ENCODE peak calls at places on chromosomes 7 and 10, in six cellular contexts. P, D, Z, L, T and I are unnamed samples.

GRCh38 chr10:124688889-124689670 is 55.1 kb downstream of the FAM53B start:
- DNase-seq in Z (peak), T (no peak), D (no peak), P (peak), L (no peak), I (no peak)

GRCh38 chr7:36348256-36348655 is 41.4 kb upstream of the ANLN start:
- DNase-seq in D (no peak), T (peak), Z (no peak), P (no peak), L (peak), I (no peak)

GRCh38 chr10:105840288-105840770 is 1199.2 kb downstream of the SORCS3 start:
- DNase-seq in T (no peak), P (no peak), Z (no peak), D (no peak), L (no peak), I (no peak)

GRCh38 chr10:119333146-119333792 is 125.9 kb downstream of the GRK5 start:
- DNase-seq in L (peak), T (peak), P (no peak), D (no peak), Z (no peak), I (no peak)

GRCh38 chr7:132760241-132760616 is 184.0 kb upstream of the PLXNA4 start:
- DNase-seq in D (no peak), Z (no peak), P (no peak), L (no peak), T (peak), I (no peak)

GRCh38 chr7:148162808-148163207 is 427.8 kb upstream of the C7orf33 start:
- DNase-seq in T (no peak), P (no peak), D (no peak), Z (no peak), L (no peak), I (no peak)

GRCh38 chr7:129729511-129729910 is 118.0 kb downstream of the NRF1 start:
- DNase-seq in T (no peak), Z (no peak), P (no peak), L (no peak), D (no peak), I (no peak)

GRCh38 chr7:106792233-106792926 is 72.7 kb upstream of the PIK3CG start:
- DNase-seq in P (no peak), T (peak), D (no peak), Z (no peak), L (no peak), I (no peak)

GRCh38 chr7:129169171-129169643 is 19.2 kb upstream of the SMO start:
- DNase-seq in T (peak), L (no peak), Z (peak), P (no peak), D (no peak), I (no peak)

GRCh38 chr10:24351883-24352778 is 143.2 kb downstream of the KIAA1217 start:
- DNase-seq in D (no peak), Z (no peak), P (no peak), L (peak), T (no peak), I (no peak)

GRCh38 chr10:87817873-87818504 is at the start of gene ATAD1:
- DNase-seq in L (peak), Z (peak), P (peak), T (peak), D (peak), I (peak)
- TF ChIP-seq CTCF in L (peak), Z (peak), P (peak), T (peak), D (no peak), I (peak)

DNA sequence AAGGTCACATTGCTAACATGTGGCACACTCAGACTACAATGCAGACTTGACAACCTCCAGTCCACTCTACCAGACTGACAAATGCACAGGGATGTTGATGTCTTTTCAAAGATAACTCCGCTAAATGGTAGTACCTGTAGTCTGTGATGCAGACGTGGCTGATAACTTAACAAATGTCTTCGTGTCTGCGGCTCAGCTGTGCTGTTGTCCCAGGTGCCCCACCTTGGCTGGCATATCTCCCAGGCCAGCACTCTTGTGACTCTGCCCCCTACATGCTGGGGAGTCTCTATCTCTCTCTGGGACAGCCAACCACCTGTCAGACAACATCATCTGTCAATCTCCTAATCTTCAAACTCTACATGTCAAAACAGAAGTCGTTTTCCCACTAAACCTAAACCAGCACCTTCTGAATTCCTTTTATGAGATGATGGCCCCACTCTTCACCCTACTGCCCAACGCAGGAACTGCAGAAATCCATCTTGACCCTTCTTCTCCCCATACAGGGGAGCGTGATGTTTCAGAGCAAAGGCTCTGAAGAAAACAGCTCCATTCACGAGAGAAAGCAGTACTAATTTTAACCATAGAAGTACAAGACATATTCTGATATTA is 156.4 kb downstream of the USP6NL start:
- DNase-seq in T (no peak), L (no peak), D (no peak), Z (no peak), P (no peak), I (peak)
- TF ChIP-seq CTCF in T (no peak), L (no peak), D (peak), Z (no peak), P (no peak), I (no peak)

DNA sequence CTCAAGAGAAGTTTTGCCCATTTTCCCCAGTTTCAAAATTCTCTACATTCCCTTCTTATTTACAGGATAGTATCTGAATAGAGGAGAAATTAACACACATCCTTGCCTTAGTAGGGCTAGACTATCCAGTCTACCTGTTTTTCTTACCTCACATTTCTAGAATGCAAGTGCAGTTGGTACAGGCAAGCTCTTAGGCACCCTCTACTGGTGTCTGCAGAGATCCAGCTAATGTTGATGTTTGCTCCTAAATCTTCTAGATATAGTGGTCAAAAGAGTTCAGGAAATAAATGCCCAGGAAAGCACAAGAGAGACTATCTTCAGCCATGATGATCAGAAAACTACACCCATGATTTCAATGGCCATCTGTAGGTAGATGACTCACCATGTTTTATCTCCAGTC is 205.3 kb downstream of the HTR7 start:
- DNase-seq in T (peak), P (no peak), Z (peak), D (no peak), L (peak), I (no peak)
- TF ChIP-seq CTCF in T (peak), P (no peak), Z (peak), D (no peak), L (peak), I (peak)

GRCh38 chr7:54664235-54665228 is 94.5 kb downstream of the SEC61G start:
- DNase-seq in P (no peak), L (peak), Z (peak), D (peak), T (no peak), I (peak)
- TF ChIP-seq CTCF in P (no peak), L (peak), Z (peak), D (peak), T (no peak), I (peak)

GRCh38 chr10:113705344-113705878 is 25.7 kb downstream of the CASP7 start:
- DNase-seq in P (no peak), L (no peak), Z (no peak), D (no peak), T (no peak), I (no peak)

GRCh38 chr10:113706623-113707022 is 26.9 kb downstream of the CASP7 start:
- DNase-seq in T (no peak), Z (no peak), P (no peak), L (no peak), D (no peak), I (no peak)

GRCh38 chr10:113709221-113709838 is 29.6 kb downstream of the CASP7 start:
- DNase-seq in L (peak), Z (no peak), P (no peak), T (peak), D (no peak), I (no peak)

GRCh38 chr10:113708640-113709039 is 28.9 kb downstream of the CASP7 start:
- DNase-seq in D (no peak), Z (no peak), P (no peak), T (no peak), L (no peak), I (no peak)

DNA sequence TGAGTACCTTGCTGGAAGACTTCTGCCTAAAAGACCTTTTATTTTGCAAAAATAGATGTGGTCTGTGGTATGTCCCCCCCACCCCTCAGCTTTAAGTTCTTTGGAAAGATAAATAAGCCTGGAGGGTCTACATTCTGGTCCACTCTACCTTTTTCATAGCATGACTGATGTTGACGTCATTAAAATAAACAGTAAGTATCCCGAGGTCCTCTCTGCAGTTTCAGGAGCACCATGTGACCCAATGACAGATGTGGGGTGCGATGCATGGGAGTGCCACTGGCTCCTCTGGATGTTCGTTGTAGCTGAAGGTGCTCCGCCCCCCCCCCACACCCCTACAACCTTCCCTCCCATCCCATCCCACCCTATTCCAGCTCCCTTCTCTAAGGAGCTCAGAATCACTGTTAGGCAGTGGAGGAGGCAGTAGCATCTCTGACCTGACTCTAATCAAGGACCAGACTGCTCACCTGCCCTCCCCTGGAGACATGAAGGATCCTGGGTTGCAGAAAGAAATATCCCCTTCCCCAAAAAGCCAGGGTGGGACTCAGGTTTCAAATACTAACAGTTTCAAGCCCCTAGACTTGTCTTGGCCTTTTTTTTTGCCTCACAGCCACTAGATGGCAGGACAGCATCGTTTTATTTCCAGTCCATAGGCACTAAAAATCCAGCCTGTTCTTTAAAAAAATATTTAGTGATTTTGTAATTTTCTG is 25.1 kb downstream of the CASP7 start:
- DNase-seq in D (no peak), L (peak), Z (peak), T (peak), P (no peak), I (no peak)
- TF ChIP-seq CTCF in D (peak), L (peak), Z (peak), T (peak), P (peak), I (peak)

DNA sequence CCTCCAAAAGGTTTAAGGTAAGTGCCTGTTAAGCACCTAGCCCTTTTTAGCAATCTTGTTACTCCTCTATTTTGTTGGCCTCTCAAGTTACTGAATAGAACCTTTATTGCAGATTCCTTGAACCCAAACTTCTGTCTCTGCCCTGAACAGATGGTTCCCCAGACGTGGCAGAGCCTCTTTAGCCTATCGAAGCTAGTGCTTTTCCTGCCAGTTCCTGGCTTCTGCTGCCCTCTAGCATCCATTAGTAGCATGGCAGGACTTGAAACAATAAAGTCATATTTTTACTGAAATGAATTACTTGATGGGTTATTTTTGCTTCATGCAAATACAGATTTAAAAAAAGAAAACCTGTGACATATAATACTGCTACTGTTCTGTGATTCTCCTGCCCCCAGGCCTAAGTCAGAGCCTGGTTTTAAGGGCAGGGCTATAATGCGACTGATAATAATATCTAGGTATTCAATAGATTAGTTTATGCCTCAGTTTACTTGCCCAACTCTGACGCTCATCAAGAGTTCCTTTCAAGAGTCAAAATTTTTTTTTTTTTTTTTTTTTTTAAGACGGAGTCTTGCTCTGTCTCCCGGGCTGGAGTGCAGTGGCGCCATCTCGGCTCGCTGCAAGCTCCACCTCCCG is 84.3 kb upstream of the PHF14 start:
- DNase-seq in Z (peak), P (no peak), D (no peak), L (peak), T (peak), I (no peak)
- TF ChIP-seq CTCF in Z (peak), P (no peak), D (peak), L (peak), T (peak), I (peak)

GRCh38 chr7:15554744-15555143 is 7.1 kb downstream of the AGMO start:
- DNase-seq in D (no peak), L (no peak), T (no peak), P (no peak), Z (no peak), I (no peak)

GRCh38 chr7:15557186-15557585 is 4.6 kb downstream of the AGMO start:
- DNase-seq in Z (no peak), D (no peak), T (no peak), L (no peak), P (no peak), I (no peak)

GRCh38 chr7:15554081-15554480 is 7.7 kb downstream of the AGMO start:
- DNase-seq in Z (no peak), D (no peak), T (no peak), L (peak), P (no peak), I (no peak)

GRCh38 chr7:15556706-15557105 is 5.1 kb downstream of the AGMO start:
- DNase-seq in L (no peak), T (no peak), Z (no peak), D (no peak), P (no peak), I (no peak)

DNA sequence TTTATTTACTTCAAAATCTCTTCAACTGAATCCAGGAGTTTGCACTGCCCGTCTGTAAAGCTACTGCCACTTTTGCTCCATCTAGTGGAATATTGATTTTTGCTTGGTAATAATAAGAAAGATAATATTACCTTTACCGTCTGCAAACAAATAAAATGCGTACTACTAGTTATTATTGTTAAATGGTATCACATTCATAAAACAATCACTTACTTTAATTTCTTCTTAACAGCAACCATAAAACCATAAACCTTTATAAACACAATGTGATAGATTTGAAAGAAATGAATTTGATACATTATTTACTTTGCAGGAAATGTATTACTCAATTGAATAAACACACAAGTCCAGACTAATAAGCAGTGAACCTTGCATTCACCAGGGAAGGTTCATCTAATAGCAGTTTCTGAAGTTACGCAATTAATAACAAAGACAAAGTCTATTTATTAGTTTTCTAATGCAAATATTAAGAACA is 6.4 kb downstream of the AGMO start:
- DNase-seq in P (no peak), Z (no peak), D (no peak), T (peak), L (peak), I (no peak)
- TF ChIP-seq CTCF in P (peak), Z (no peak), D (no peak), T (no peak), L (peak), I (peak)